ENCODE peak calls at places on chromosomes 7 and 10, in four cellular contexts. Q is germinal center, W is type B pancreatic cell, K is AG08396. P is an unnamed sample.

GRCh38 chr10:35172574-35172973 is 45.9 kb downstream of the CREM start:
- DNase-seq in K (no peak), W (no peak), Q (no peak), P (no peak)

GRCh38 chr10:86888585-86889381 is 68.6 kb downstream of the MMRN2 start:
- DNase-seq in W (no peak), K (peak; percentile 38), Q (peak; percentile 62), P (no peak)

GRCh38 chr7:70583965-70584883 is 547.7 kb upstream of the GALNT17 start:
- DNase-seq in K (no peak), Q (no peak), W (no peak), P (peak; percentile 62)

GRCh38 chr10:5502903-5503835 is 3.8 kb upstream of the CALML5 start:
- DNase-seq in K (no peak), W (no peak), Q (no peak), P (no peak)

GRCh38 chr10:77173615-77174461 is 463.8 kb downstream of the KCNMA1 start:
- DNase-seq in W (peak; percentile 79), K (peak; percentile 65), Q (peak; percentile 68), P (peak; percentile 34)

GRCh38 chr10:70761031-70761601 is 24.1 kb downstream of the TBATA start:
- DNase-seq in K (no peak), Q (no peak), W (no peak), P (no peak)

GRCh38 chr10:69232252-69232651 is 12.1 kb downstream of the HKDC1 start:
- DNase-seq in K (peak; percentile 87), W (no peak), Q (no peak), P (no peak)

GRCh38 chr10:60434418-60435046 is 44.9 kb upstream of the ANK3 start:
- DNase-seq in Q (peak; percentile 22), W (no peak), K (peak; percentile 32), P (peak; percentile 47)

GRCh38 chr10:86969421-86970041 is 1.2 kb downstream of the ADIRF start:
- DNase-seq in K (peak; percentile 64), W (no peak), Q (peak; percentile 2), P (no peak)

GRCh38 chr10:87752571-87752970 is 65.5 kb downstream of the ATAD1 start:
- DNase-seq in K (no peak), Q (no peak), W (no peak), P (no peak)

GRCh38 chr7:132537451-132537850 is 38.8 kb downstream of the PLXNA4 start:
- DNase-seq in K (no peak), Q (no peak), W (no peak), P (no peak)

GRCh38 chr10:79380125-79380917 is 33.1 kb downstream of the PPIF start:
- DNase-seq in Q (no peak), W (peak; percentile 72), K (peak; percentile 75), P (no peak)

GRCh38 chr10:97024181-97025073 is 161.3 kb downstream of the SLIT1 start:
- DNase-seq in W (no peak), K (peak; percentile 57), Q (no peak), P (no peak)

GRCh38 chr10:74859546-74859945 is 33.1 kb downstream of the KAT6B start:
- DNase-seq in W (no peak), K (no peak), Q (no peak), P (no peak)

GRCh38 chr10:17989908-17990767 is 38.4 kb downstream of the SLC39A12 start:
- DNase-seq in K (peak; percentile 57), Q (peak; percentile 50), W (no peak), P (no peak)

GRCh38 chr10:130463104-130463875 is 327.1 kb downstream of the GLRX3 start:
- DNase-seq in K (no peak), Q (no peak), W (peak; percentile 31), P (no peak)

GRCh38 chr7:82700739-82701138 is 257.2 kb upstream of the CACNA2D1 start:
- DNase-seq in W (no peak), K (no peak), Q (no peak), P (peak; percentile 13)

GRCh38 chr10:110944997-110945396 is 25.6 kb downstream of the SHOC2 start:
- DNase-seq in Q (no peak), W (no peak), K (no peak), P (no peak)

GRCh38 chr10:49550563-49550962 is 11.6 kb upstream of the ERCC6 start:
- DNase-seq in W (no peak), K (no peak), Q (no peak), P (no peak)

GRCh38 chr7:115235075-115235474 is 313.2 kb downstream of the MDFIC start:
- DNase-seq in W (no peak), Q (no peak), K (no peak), P (no peak)

GRCh38 chr7:2431260-2431867 is 28.0 kb downstream of the CHST12 start:
- DNase-seq in W (no peak), K (no peak), Q (peak; percentile 59), P (no peak)

GRCh38 chr7:50068850-50069551 is 24.0 kb downstream of the ZPBP start:
- DNase-seq in W (no peak), Q (no peak), K (no peak), P (no peak)

GRCh38 chr7:37993060-37993501 is 72.6 kb downstream of the EPDR1 start:
- DNase-seq in K (no peak), W (no peak), Q (no peak), P (no peak)

GRCh38 chr7:128158370-128158769 is 82.7 kb upstream of the LEP start:
- DNase-seq in Q (no peak), K (no peak), W (no peak), P (no peak)

GRCh38 chr10:7610651-7611389 is 55.9 kb downstream of the ITIH5 start:
- DNase-seq in Q (no peak), W (no peak), K (no peak), P (no peak)

GRCh38 chr10:106107711-106108110 is 1056.8 kb downstream of the SORCS1 start:
- DNase-seq in Q (no peak), W (no peak), K (no peak), P (no peak)

GRCh38 chr7:31744294-31744874 is 57.4 kb downstream of the PPP1R17 start:
- DNase-seq in W (no peak), K (peak; percentile 48), Q (peak; percentile 28), P (peak; percentile 77)

GRCh38 chr7:101542527-101543241 is 86.4 kb downstream of the MYL10 start:
- DNase-seq in K (no peak), Q (peak; percentile 57), W (peak; percentile 87), P (peak; percentile 61)

GRCh38 chr10:68897336-68897741 is 3.8 kb upstream of the DDX50 start:
- DNase-seq in K (peak; percentile 49), Q (peak; percentile 7), W (no peak), P (peak; percentile 19)

GRCh38 chr10:88459523-88459922 is 123.6 kb downstream of the RNLS start:
- DNase-seq in K (no peak), Q (no peak), W (no peak), P (no peak)

GRCh38 chr10:9825491-9826018 is 1192.1 kb upstream of the CELF2 start:
- DNase-seq in K (no peak), Q (no peak), W (no peak), P (no peak)

GRCh38 chr10:77789861-77790260 is 136.7 kb downstream of the DLG5 start:
- DNase-seq in K (no peak), W (no peak), Q (no peak), P (no peak)

GRCh38 chr7:379456-380225 is 89.7 kb downstream of the FOXL3 start:
- DNase-seq in Q (no peak), W (peak; percentile 67), K (no peak), P (no peak)

GRCh38 chr7:50808282-50808888 is 25.7 kb upstream of the GRB10 start:
- DNase-seq in Q (no peak), K (no peak), W (no peak), P (no peak)

GRCh38 chr7:80428161-80429054 is 83.5 kb downstream of the GNAT3 start:
- DNase-seq in K (peak; percentile 30), W (no peak), Q (no peak), P (peak; percentile 54)

P was measured in NCI-H2081.